ENCODE peak calls at places on chromosomes 3 and 15, in four cellular contexts. Q is WTC11, Y is HepG2, R is K562. I is an unnamed sample.

GRCh38 chr3:149216195-149216869 is 5.3 kb downstream of the CP start:
- DNase-seq in Q (no peak), Y (peak; percentile 37), R (no peak), I (peak; percentile 93)

GRCh38 chr15:75446146-75446545 is 5.3 kb downstream of the SIN3A start:
- DNase-seq in Q (no peak), Y (no peak), R (no peak), I (no peak)

GRCh38 chr3:33664195-33664594 is 53.9 kb downstream of the CLASP2 start:
- DNase-seq in Q (no peak), Y (no peak), R (no peak), I (no peak)

GRCh38 chr3:46662771-46663551 is 30.5 kb downstream of the ALS2CL start:
- DNase-seq in Q (no peak), Y (no peak), R (no peak), I (no peak)

GRCh38 chr3:148330486-148330885 is 367.2 kb upstream of the AGTR1 start:
- DNase-seq in Q (no peak), Y (no peak), R (no peak), I (no peak)

GRCh38 chr3:188319569-188319968 is 165.6 kb downstream of the LPP start:
- DNase-seq in Q (no peak), Y (peak; percentile 45), R (no peak), I (no peak)

GRCh38 chr15:62845239-62846126 is 197.1 kb upstream of the TPM1 start:
- DNase-seq in Q (no peak), Y (peak; percentile 41), R (no peak), I (peak; percentile 68)

GRCh38 chr15:66911131-66911700 is 154.2 kb upstream of the SMAD3 start:
- DNase-seq in Q (no peak), Y (no peak), R (no peak), I (no peak)

GRCh38 chr3:54344601-54345216 is 222.4 kb downstream of the CACNA2D3 start:
- DNase-seq in Q (no peak), Y (no peak), R (no peak), I (no peak)

GRCh38 chr3:19972056-19972455 is 25.2 kb downstream of the RAB5A start:
- DNase-seq in Q (no peak), Y (no peak), R (no peak), I (peak; percentile 42)

GRCh38 chr3:16176391-16177030 is 2.0 kb downstream of the GALNT15 start:
- DNase-seq in Q (no peak), Y (no peak), R (no peak), I (no peak)

GRCh38 chr3:101182734-101183133 is 137.6 kb downstream of the IMPG2 start:
- DNase-seq in Q (no peak), Y (no peak), R (no peak), I (no peak)

GRCh38 chr15:22974745-22975144 is 5.4 kb downstream of the CYFIP1 start:
- DNase-seq in Q (no peak), Y (no peak), R (no peak), I (no peak)

GRCh38 chr3:130894130-130894872 is 417 bp downstream of the ATP2C1 start:
- DNase-seq in Q (peak; percentile 50), Y (peak; percentile 2), R (peak; percentile 52), I (peak; percentile 4)

GRCh38 chr3:260911-261310 is 64.3 kb downstream of the CHL1 start:
- DNase-seq in Q (no peak), Y (no peak), R (no peak), I (no peak)

GRCh38 chr3:11238880-11239279 is 33.3 kb upstream of the ATG7 start:
- DNase-seq in Q (no peak), Y (no peak), R (no peak), I (no peak)

GRCh38 chr15:96619171-96619570 is 288.7 kb downstream of the NR2F2 start:
- DNase-seq in Q (no peak), Y (no peak), R (no peak), I (no peak)

GRCh38 chr3:108322352-108322751 is 26.0 kb downstream of the HHLA2 start:
- DNase-seq in Q (no peak), Y (no peak), R (no peak), I (no peak)

GRCh38 chr15:40512440-40512839 is 41.7 kb downstream of the CHST14 start:
- DNase-seq in Q (no peak), Y (no peak), R (no peak), I (no peak)

GRCh38 chr3:141738636-141739363 is 702 bp downstream of the RNF7 start:
- DNase-seq in Q (no peak), Y (no peak), R (peak; percentile 22), I (peak; percentile 51)
- TF ChIP-seq HMGXB4 in Q (no peak), Y (no peak), R (no peak), I (no peak)

DNA sequence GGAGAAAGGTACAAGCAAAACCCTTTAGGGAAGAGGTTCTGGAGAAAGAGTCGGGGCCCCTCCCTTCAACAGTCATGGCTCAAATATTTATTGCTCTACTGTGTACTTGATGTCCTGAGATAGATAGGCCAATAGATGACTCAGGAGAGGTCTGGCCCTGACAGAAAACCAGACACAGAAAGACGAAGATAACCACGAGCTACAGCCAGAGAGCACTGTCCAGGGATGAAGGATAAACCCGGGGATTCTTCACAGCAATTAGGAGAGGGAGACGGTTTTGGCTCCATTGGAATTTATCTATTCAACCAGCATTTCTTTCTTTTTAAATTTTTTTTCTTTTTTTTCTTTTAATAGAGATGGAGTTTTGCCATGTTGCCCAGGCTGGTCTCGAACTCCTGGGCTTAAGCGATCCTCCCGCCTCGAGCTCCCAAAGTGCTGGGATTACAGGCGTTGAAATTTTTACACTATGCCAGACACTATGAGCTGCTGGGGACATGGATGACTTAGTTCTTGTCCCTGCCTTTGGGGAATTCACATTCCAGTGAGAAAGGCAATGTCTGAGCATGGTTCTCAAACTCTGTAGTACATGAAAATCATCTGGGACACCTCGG is 4.6 kb upstream of the CIDEC start:
- DNase-seq in Q (no peak), Y (peak; percentile 29), R (peak; percentile 86), I (peak; percentile 93)
- TF ChIP-seq HMGXB4 in Q (no peak), Y (no peak), R (no peak), I (no peak)

GRCh38 chr3:155978324-155978723 is 107.9 kb downstream of the GMPS start:
- DNase-seq in Q (no peak), Y (no peak), R (no peak), I (no peak)

GRCh38 chr3:155983834-155984474 is 113.5 kb downstream of the GMPS start:
- DNase-seq in Q (no peak), Y (no peak), R (peak; percentile 12), I (no peak)

GRCh38 chr3:155981669-155982068 is 111.2 kb downstream of the GMPS start:
- DNase-seq in Q (no peak), Y (no peak), R (no peak), I (no peak)

GRCh38 chr3:155984791-155985417 is 114.5 kb downstream of the GMPS start:
- DNase-seq in Q (no peak), Y (no peak), R (no peak), I (no peak)

GRCh38 chr3:155979746-155980145 is 109.3 kb downstream of the GMPS start:
- DNase-seq in Q (no peak), Y (no peak), R (no peak), I (no peak)
- TF ChIP-seq HMGXB4 in Q (no peak), Y (no peak), R (no peak), I (no peak)

GRCh38 chr3:39154323-39155021 is 1.1 kb upstream of the CSRNP1 start:
- DNase-seq in Q (peak; percentile 86), Y (peak; percentile 60), R (peak; percentile 86), I (peak; percentile 91)
- TF ChIP-seq HMGXB4 in Q (no peak), Y (peak; percentile 64), R (no peak), I (no peak)

DNA sequence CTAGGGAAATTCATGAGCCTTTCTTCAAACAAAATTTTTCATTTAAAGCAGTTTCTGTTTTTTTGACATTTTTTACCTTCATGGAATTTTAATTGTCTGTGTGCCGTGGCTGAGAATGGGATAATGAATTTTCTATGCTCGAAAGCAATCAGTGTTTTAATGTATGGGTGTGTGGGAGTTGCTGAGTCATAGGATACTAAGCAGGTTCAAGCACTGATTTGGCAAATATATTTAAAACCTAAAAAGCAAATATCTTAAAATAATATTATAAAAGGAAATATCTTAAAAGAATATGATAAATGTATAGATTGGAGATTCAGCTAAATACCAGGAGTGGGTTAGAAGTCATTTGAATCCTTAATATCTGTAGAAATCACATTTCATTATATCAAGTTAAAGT is 173.6 kb upstream of the LRRFIP2 start:
- DNase-seq in Q (no peak), Y (no peak), R (no peak), I (no peak)
- TF ChIP-seq HMGXB4 in Q (no peak), Y (no peak), R (no peak), I (no peak)

DNA sequence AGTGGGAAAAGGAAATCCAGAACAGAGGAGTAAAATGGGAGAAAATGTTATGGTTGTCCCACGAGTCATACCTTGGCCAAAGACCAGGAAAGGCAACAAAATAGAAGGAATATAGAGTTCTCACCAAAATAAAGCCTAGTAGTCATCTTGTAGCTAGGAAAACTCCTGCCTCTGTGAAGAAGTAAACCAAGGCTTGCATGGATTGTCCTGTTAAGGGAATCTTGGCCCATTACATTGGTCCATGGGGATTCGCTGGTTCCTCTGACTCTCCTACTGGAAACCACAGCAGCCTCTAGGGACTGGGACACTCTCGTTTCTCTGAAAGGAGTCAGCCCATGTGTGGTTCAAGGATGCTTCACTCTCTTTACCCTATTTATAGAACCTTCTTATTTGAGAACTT is 62.9 kb upstream of the FNDC3B start:
- DNase-seq in Q (no peak), Y (no peak), R (no peak), I (no peak)
- TF ChIP-seq HMGXB4 in Q (no peak), Y (no peak), R (no peak), I (no peak)

GRCh38 chr3:195896361-195897080 is 11.8 kb downstream of the TNK2 start:
- DNase-seq in Q (no peak), Y (no peak), R (peak; percentile 62), I (peak; percentile 44)
- TF ChIP-seq HMGXB4 in Q (no peak), Y (no peak), R (no peak), I (no peak)

GRCh38 chr3:41026394-41027177 is 172.7 kb upstream of the CTNNB1 start:
- DNase-seq in Q (no peak), Y (peak; percentile 35), R (peak; percentile 81), I (peak; percentile 11)
- TF ChIP-seq HMGXB4 in Q (no peak), Y (no peak), R (no peak), I (no peak)

GRCh38 chr15:53074221-53074620 is 284.1 kb upstream of the ONECUT1 start:
- DNase-seq in Q (no peak), Y (no peak), R (no peak), I (no peak)

GRCh38 chr15:53068671-53069070 is 278.5 kb upstream of the ONECUT1 start:
- DNase-seq in Q (no peak), Y (no peak), R (no peak), I (no peak)

GRCh38 chr15:53072077-53072476 is 281.9 kb upstream of the ONECUT1 start:
- DNase-seq in Q (peak; percentile 86), Y (peak; percentile 35), R (no peak), I (peak; percentile 65)
- TF ChIP-seq HMGXB4 in Q (no peak), Y (no peak), R (no peak), I (no peak)

GRCh38 chr3:146133436-146133835 is 27.5 kb downstream of the PLOD2 start:
- DNase-seq in Q (no peak), Y (peak; percentile 42), R (no peak), I (no peak)

GRCh38 chr3:146136647-146137046 is 24.3 kb downstream of the PLOD2 start:
- DNase-seq in Q (no peak), Y (no peak), R (no peak), I (no peak)

GRCh38 chr3:146131616-146132410 is 29.2 kb downstream of the PLOD2 start:
- DNase-seq in Q (no peak), Y (peak; percentile 33), R (no peak), I (peak; percentile 23)

GRCh38 chr3:146130881-146131371 is 30.1 kb downstream of the PLOD2 start:
- DNase-seq in Q (no peak), Y (no peak), R (no peak), I (no peak)

GRCh38 chr3:146134348-146135117 is 26.5 kb downstream of the PLOD2 start:
- DNase-seq in Q (no peak), Y (peak; percentile 36), R (no peak), I (no peak)
- TF ChIP-seq HMGXB4 in Q (no peak), Y (no peak), R (no peak), I (no peak)

I was measured in A549.